ENCODE peak calls at places on chromosomes 11 and 22, in four cellular contexts. One of them, this sample, is unnamed.

GRCh38 chr11:122910775-122911174 is 28.2 kb downstream of the JHY start:
- DNase-seq in HCT116: peak; percentile 8
- DNase-seq in K562: no peak
- DNase-seq in HepG2: peak; percentile 5
- DNase-seq in this sample: peak; percentile 8

GRCh38 chr11:28697920-28698827 is 590.0 kb downstream of the METTL15 start:
- DNase-seq in HepG2: peak; percentile 41
- DNase-seq in K562: peak; percentile 75
- DNase-seq in HCT116: peak; percentile 46
- DNase-seq in this sample: no peak

GRCh38 chr22:38080468-38080846 is 3.5 kb downstream of the SLC16A8 start:
- DNase-seq in K562: no peak
- DNase-seq in HCT116: no peak
- DNase-seq in HepG2: no peak
- DNase-seq in this sample: no peak

GRCh38 chr11:32225491-32226285 is 134.8 kb downstream of the RCN1 start:
- DNase-seq in HCT116: no peak
- DNase-seq in HepG2: no peak
- DNase-seq in K562: no peak
- DNase-seq in this sample: no peak

GRCh38 chr11:69460540-69461257 is 20.8 kb upstream of the LINC01488 start:
- DNase-seq in HCT116: peak; percentile 29
- DNase-seq in HepG2: peak; percentile 30
- DNase-seq in K562: no peak
- DNase-seq in this sample: no peak

GRCh38 chr11:82898242-82898641 is 2.0 kb downstream of the PRCP start:
- DNase-seq in HepG2: no peak
- DNase-seq in K562: no peak
- DNase-seq in HCT116: no peak
- DNase-seq in this sample: no peak

GRCh38 chr22:35977136-35977535 is 51.5 kb downstream of the RBFOX2 start:
- DNase-seq in K562: no peak
- DNase-seq in HCT116: no peak
- DNase-seq in HepG2: no peak
- DNase-seq in this sample: no peak

GRCh38 chr22:24427500-24428164 is at the start of gene ADORA2A:
- DNase-seq in HCT116: no peak
- DNase-seq in HepG2: no peak
- DNase-seq in K562: no peak
- DNase-seq in this sample: no peak

GRCh38 chr11:47571012-47571729 is 5.8 kb downstream of the PTPMT1 start:
- DNase-seq in K562: peak; percentile 5
- DNase-seq in HCT116: no peak
- DNase-seq in HepG2: no peak
- DNase-seq in this sample: no peak

GRCh38 chr11:61830318-61831105 is 2.4 kb downstream of the FADS2 start:
- DNase-seq in HCT116: no peak
- DNase-seq in K562: no peak
- DNase-seq in HepG2: no peak
- DNase-seq in this sample: no peak

GRCh38 chr11:59172345-59173079 is 580 bp downstream of the DTX4 start:
- DNase-seq in HepG2: peak; percentile 10
- DNase-seq in HCT116: no peak
- DNase-seq in K562: peak; percentile 37
- DNase-seq in this sample: no peak

GRCh38 chr11:130477646-130478203 is 29.3 kb downstream of the ADAMTS15 start:
- DNase-seq in HepG2: no peak
- DNase-seq in K562: no peak
- DNase-seq in HCT116: no peak
- DNase-seq in this sample: no peak

GRCh38 chr22:47155912-47156311 is 393.5 kb downstream of the TBC1D22A start:
- DNase-seq in K562: peak; percentile 11
- DNase-seq in HepG2: no peak
- DNase-seq in HCT116: no peak
- DNase-seq in this sample: no peak
- TF ChIP-seq TCF7L2 in K562: no peak
- TF ChIP-seq TCF7L2 in HepG2: no peak
- TF ChIP-seq TCF7L2 in HCT116: no peak
- TF ChIP-seq TCF7L2 in this sample: no peak

GRCh38 chr22:50532353-50532700 is 2.5 kb upstream of the TYMP start:
- DNase-seq in HCT116: no peak
- DNase-seq in K562: no peak
- DNase-seq in HepG2: no peak
- DNase-seq in this sample: no peak
- H3K4me3 ChIP-seq in HCT116: peak overlapping the region; percentile 92
- H3K4me3 ChIP-seq in K562: no peak overlapping the region
- H3K4me3 ChIP-seq in HepG2: peak overlapping the region; percentile 83
- H3K4me3 ChIP-seq in this sample: peak overlapping the region; percentile 56

GRCh38 chr11:56783448-56784041 is 35.0 kb upstream of the OR9G4 start:
- DNase-seq in HCT116: peak; percentile 52
- DNase-seq in HepG2: peak; percentile 49
- DNase-seq in K562: peak; percentile 13
- DNase-seq in this sample: peak; percentile 18
- TF ChIP-seq TCF7L2 in HCT116: no peak
- TF ChIP-seq TCF7L2 in HepG2: no peak
- TF ChIP-seq TCF7L2 in K562: no peak
- TF ChIP-seq TCF7L2 in this sample: no peak

GRCh38 chr11:118917488-118918127 is 8.1 kb downstream of the BCL9L start:
- DNase-seq in HCT116: no peak
- DNase-seq in K562: no peak
- DNase-seq in HepG2: peak; percentile 74
- DNase-seq in this sample: no peak

GRCh38 chr11:118915396-118915795 is 10.3 kb downstream of the BCL9L start:
- DNase-seq in HCT116: no peak
- DNase-seq in K562: no peak
- DNase-seq in HepG2: no peak
- DNase-seq in this sample: no peak

GRCh38 chr11:118914178-118914918 is 11.4 kb downstream of the BCL9L start:
- DNase-seq in HepG2: peak; percentile 53
- DNase-seq in HCT116: no peak
- DNase-seq in K562: no peak
- DNase-seq in this sample: no peak

GRCh38 chr11:118916842-118917388 is 8.8 kb downstream of the BCL9L start:
- DNase-seq in K562: no peak
- DNase-seq in HepG2: peak; percentile 54
- DNase-seq in HCT116: no peak
- DNase-seq in this sample: no peak

DNA sequence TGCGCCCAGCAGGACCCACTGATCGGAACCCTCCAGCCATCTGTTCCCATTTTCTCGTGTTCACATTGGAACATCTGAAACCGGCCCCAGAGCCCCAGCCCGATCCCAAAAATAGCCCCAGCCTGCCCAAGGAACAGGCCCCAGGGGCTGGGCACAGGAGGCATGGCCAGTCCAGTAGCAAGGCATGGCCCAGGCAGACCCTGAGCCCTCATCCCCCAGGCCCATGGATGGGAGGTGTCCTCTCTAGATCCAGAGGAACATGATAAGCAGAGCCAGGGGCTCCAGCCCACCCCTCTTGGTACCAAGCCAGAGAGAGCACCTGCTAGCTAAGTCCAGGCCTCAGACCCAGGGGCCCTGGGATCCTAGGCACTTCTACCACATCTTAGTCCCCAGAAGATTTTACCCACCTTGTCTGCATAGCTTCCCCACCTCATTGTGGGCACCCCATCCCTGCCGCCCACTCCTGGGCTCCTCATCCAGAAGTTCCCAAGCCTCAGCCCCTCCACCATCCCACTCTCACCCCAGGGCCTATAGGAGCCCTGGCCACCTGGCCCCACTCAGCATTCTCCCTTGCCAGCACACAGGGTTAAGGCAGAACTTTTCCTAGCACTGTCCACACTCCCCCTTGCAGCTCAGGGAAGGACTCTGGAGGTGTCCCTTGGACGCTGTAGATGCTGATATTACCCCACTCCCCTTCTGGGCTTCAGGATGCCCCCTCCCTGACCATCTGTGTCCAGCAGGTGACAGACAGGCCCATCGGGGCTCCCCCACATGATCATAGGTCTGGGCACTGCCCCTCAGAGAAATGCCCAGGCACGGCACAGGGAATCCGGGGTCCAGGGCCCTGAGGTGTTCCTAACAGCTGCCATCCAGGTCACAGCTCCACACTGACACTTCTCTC is 9.5 kb downstream of the BCL9L start:
- DNase-seq in K562: no peak
- DNase-seq in HepG2: no peak
- DNase-seq in HCT116: no peak
- DNase-seq in this sample: no peak
- H3K4me3 ChIP-seq in K562: no peak overlapping the region
- H3K4me3 ChIP-seq in HepG2: peak overlapping the region; percentile 69
- H3K4me3 ChIP-seq in HCT116: no peak overlapping the region
- H3K4me3 ChIP-seq in this sample: peak overlapping the region; percentile 47

DNA sequence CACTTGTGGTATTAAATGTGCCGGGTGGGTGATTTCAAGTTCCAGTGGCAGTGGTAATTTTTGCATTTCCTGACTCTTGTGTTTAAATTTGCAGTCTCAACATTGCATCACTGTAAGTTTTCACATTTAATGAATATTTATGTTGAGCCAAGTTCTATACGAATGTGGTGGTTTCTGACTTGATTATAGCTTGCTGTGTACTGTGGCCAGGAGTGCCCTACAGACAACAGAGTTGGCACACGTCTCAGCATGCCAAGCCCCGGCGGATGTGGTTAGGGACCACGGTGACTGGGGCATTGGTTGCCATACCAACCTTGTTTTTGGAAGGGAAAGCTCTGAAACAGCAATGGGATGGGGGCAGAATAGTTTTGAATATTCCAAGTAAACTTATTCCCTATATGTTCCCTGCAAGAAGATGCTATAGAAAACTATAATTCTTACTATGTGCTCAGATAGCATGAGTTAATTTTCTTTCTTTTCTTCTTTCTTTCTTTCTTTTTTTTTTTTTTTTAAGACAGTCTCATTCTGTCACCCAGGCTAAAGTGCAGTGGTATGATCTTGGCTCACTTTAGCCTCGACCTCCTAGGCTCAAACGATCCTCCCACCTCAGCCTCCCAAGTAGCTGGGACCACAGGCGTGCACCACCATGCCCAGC is 16.0 kb downstream of the ZNRF3 start:
- DNase-seq in K562: no peak
- DNase-seq in HCT116: no peak
- DNase-seq in HepG2: no peak
- DNase-seq in this sample: no peak
- TF ChIP-seq TCF7L2 in K562: no peak
- TF ChIP-seq TCF7L2 in HCT116: no peak
- TF ChIP-seq TCF7L2 in HepG2: no peak
- TF ChIP-seq TCF7L2 in this sample: no peak

GRCh38 chr11:75474878-75475766 is 42.1 kb upstream of the KLHL35 start:
- DNase-seq in HCT116: no peak
- DNase-seq in K562: peak; percentile 91
- DNase-seq in HepG2: no peak
- DNase-seq in this sample: no peak
- H3K4me3 ChIP-seq in HCT116: no peak overlapping the region
- H3K4me3 ChIP-seq in K562: peak overlapping the region; percentile 29
- H3K4me3 ChIP-seq in HepG2: no peak overlapping the region
- H3K4me3 ChIP-seq in this sample: no peak overlapping the region

GRCh38 chr11:104120493-104121200 is 43.3 kb downstream of the PDGFD start:
- DNase-seq in HepG2: no peak
- DNase-seq in K562: no peak
- DNase-seq in HCT116: no peak
- DNase-seq in this sample: no peak
- TF ChIP-seq TCF7L2 in HepG2: no peak
- TF ChIP-seq TCF7L2 in K562: no peak
- TF ChIP-seq TCF7L2 in HCT116: no peak
- TF ChIP-seq TCF7L2 in this sample: no peak

GRCh38 chr22:37043214-37043827 is 8.2 kb upstream of the KCTD17 start:
- DNase-seq in K562: no peak
- DNase-seq in HCT116: no peak
- DNase-seq in HepG2: no peak
- DNase-seq in this sample: no peak
- H3K4me3 ChIP-seq in K562: no peak overlapping the region
- H3K4me3 ChIP-seq in HCT116: no peak overlapping the region
- H3K4me3 ChIP-seq in HepG2: peak overlapping the region; percentile 62
- H3K4me3 ChIP-seq in this sample: no peak overlapping the region

DNA sequence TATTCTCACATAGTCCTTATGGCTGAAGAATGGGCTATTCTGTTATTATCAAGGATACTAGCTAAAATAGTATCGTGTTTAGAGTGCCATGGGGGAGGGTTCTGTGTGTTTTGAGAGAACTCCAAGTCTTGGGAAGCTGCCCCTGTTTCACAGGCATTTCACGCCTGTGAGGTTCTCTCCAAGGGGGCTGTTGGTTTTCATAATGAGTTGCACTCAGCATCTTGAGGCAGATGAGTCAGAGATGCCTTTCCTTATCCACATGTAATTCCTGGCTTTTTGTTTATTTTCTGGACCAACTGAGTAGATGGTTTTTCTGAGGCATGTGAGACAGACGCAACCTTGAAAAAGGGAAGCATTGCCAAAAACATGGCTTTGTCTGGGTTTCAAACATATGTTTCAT is 203.7 kb downstream of the ARHGAP42 start:
- DNase-seq in HCT116: no peak
- DNase-seq in HepG2: no peak
- DNase-seq in K562: no peak
- DNase-seq in this sample: no peak
- TF ChIP-seq TCF7L2 in HCT116: no peak
- TF ChIP-seq TCF7L2 in HepG2: no peak
- TF ChIP-seq TCF7L2 in K562: no peak
- TF ChIP-seq TCF7L2 in this sample: no peak

This sample was measured in Panc1.